ENCODE peak calls at places on chromosomes 16 and 17, in nine cellular contexts. B, L, G, S, N, I, Q, O and Y are unnamed samples.

GRCh38 chr17:80860703-80861359 is 130.8 kb upstream of the CHMP6 start:
- DNase-seq in B (no peak), L (no peak), G (no peak), S (no peak), N (no peak), I (no peak), Q (no peak), O (no peak), Y (no peak)

GRCh38 chr16:28596840-28597691 is at the start of gene SULT1A2:
- DNase-seq in B (no peak), L (no peak), G (peak), S (no peak), N (no peak), I (no peak), Q (no peak), O (no peak), Y (no peak)

GRCh38 chr16:1279945-1280589 is 24.2 kb downstream of the TPSD1 start:
- DNase-seq in B (no peak), L (no peak), G (no peak), S (no peak), N (no peak), I (no peak), Q (no peak), O (no peak), Y (no peak)

GRCh38 chr17:27502526-27503324 is 46.5 kb downstream of the KSR1 start:
- DNase-seq in B (peak), L (peak), G (no peak), S (peak), N (peak), I (no peak), Q (no peak), O (no peak), Y (no peak)

GRCh38 chr16:57196276-57196675 is 10.1 kb downstream of the RSPRY1 start:
- DNase-seq in B (no peak), L (no peak), G (no peak), S (no peak), N (no peak), I (no peak), Q (no peak), O (no peak), Y (no peak)

GRCh38 chr16:85417156-85417860 is 195.8 kb upstream of the GSE1 start:
- DNase-seq in B (no peak), L (no peak), G (no peak), S (no peak), N (no peak), I (no peak), Q (no peak), O (no peak), Y (no peak)

GRCh38 chr17:78654230-78654824 is 77.1 kb upstream of the DNAH17 start:
- DNase-seq in B (no peak), L (no peak), G (no peak), S (no peak), N (no peak), I (no peak), Q (no peak), O (no peak), Y (no peak)

GRCh38 chr17:28763804-28764266 is 20.0 kb downstream of the TRAF4 start:
- DNase-seq in B (peak), L (peak), G (peak), S (peak), N (peak), I (peak), Q (peak), O (peak), Y (peak)

GRCh38 chr16:52265446-52265861 is 281.5 kb downstream of the TOX3 start:
- DNase-seq in B (no peak), L (no peak), G (no peak), S (no peak), N (no peak), I (no peak), Q (no peak), O (no peak), Y (no peak)

GRCh38 chr17:82931696-82932060 is 91.9 kb upstream of the ZNF750 start:
- DNase-seq in B (no peak), L (peak), G (peak), S (peak), N (peak), I (no peak), Q (peak), O (no peak), Y (no peak)

GRCh38 chr17:57911834-57912673 is 43.2 kb downstream of the CUEDC1 start:
- DNase-seq in B (no peak), L (no peak), G (peak), S (peak), N (peak), I (peak), Q (no peak), O (peak), Y (peak)

GRCh38 chr17:48492401-48493298 is 38.2 kb downstream of the HOXB1 start:
- DNase-seq in B (peak), L (peak), G (no peak), S (no peak), N (peak), I (peak), Q (no peak), O (no peak), Y (peak)